ENCODE peak calls at places on chromosomes 5 and 9, in five cellular contexts. G is HepG2, U is H1, I is K562, O is GM12878. S is an unnamed sample.

GRCh38 chr9:84436386-84437114 is 96.0 kb upstream of the SLC28A3 start:
- DNase-seq in G (no peak), U (no peak), I (no peak), O (no peak), S (no peak)

GRCh38 chr5:78653969-78654368 is 5.4 kb upstream of the LHFPL2 start:
- DNase-seq in I (no peak), G (no peak), O (no peak), U (no peak), S (no peak)

GRCh38 chr9:86342269-86342668 is 11.9 kb downstream of the TUT7 start:
- DNase-seq in O (no peak), G (no peak), I (no peak), U (no peak), S (no peak)

GRCh38 chr9:20382460-20383071 is 239.7 kb downstream of the MLLT3 start:
- DNase-seq in U (no peak), O (no peak), I (no peak), G (peak; percentile 74), S (peak; percentile 17)

GRCh38 chr5:163339148-163339547 is 98.2 kb upstream of the CCNG1 start:
- DNase-seq in U (no peak), I (no peak), O (no peak), G (no peak), S (no peak)

GRCh38 chr5:151694035-151694485 is 7.3 kb upstream of the SPARC start:
- DNase-seq in I (no peak), G (peak; percentile 97), O (no peak), U (no peak), S (no peak)

GRCh38 chr9:37904647-37905505 is 949 bp upstream of the SLC25A51 start:
- DNase-seq in O (no peak), I (peak; percentile 54), U (no peak), G (no peak), S (no peak)

GRCh38 chr9:103942171-103942570 is 151.9 kb upstream of the SMC2 start:
- DNase-seq in O (no peak), U (no peak), I (no peak), G (no peak), S (no peak)

GRCh38 chr9:967851-968641 is 8.4 kb upstream of the DMRT3 start:
- DNase-seq in U (no peak), I (no peak), G (no peak), O (no peak), S (no peak)

GRCh38 chr9:126975327-126976059 is 60.9 kb downstream of the RALGPS1 start:
- DNase-seq in G (no peak), I (no peak), U (no peak), O (no peak), S (no peak)

GRCh38 chr9:77013186-77013931 is 6.1 kb upstream of the FOXB2 start:
- DNase-seq in I (no peak), O (no peak), G (no peak), U (no peak), S (no peak)

DNA sequence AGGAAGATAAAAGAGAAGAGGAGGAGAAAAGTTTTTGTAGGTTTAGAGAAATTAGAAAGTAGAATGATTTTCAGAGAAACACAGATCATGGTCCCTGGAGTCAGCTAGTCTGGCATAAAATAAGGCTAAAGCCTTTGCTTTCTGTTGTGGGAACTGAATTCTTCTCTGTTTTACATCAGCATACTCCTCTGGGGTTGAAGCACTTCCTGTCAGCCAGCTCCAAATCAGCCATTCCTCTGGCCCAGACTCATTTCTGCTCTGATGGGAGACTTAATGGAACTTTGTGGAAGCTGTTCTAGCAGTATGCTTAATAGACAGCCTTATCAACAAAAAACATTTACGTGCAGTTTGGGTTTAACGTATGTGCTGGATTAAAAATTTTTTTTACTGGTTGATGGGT is 143.2 kb downstream of the HMHB1 start:
- DNase-seq in I (no peak), O (no peak), U (no peak), G (no peak), S (no peak)
- TF ChIP-seq CHD2 in I (no peak), O (no peak), U (no peak), G (no peak), S (no peak)

DNA sequence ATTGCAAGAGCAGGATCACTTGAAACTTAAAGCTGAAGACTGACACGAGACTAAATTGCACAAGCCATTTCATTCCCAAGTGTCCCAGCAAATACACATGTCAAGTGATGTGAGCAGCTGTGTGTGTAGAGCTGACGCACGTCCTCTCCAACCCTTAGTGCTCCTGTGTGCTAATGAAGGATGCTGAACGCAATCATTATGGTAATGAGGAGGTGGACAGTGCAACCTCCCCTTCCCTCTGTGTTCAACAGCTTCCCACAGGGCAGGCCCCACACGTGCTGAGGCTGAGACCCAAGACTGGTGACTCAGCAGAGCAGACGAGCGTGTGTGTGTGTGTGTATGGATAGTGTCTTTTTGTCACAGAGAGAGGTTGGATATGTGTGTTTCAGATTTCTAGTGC is 702.1 kb downstream of the SEMA5A start:
- DNase-seq in U (no peak), G (no peak), O (no peak), I (no peak), S (no peak)
- TF ChIP-seq CEBPB in U (no peak), G (no peak), O (no peak), I (no peak), S (no peak)

GRCh38 chr9:136049451-136050265 is 45.4 kb downstream of the NACC2 start:
- DNase-seq in G (no peak), O (no peak), U (no peak), I (no peak), S (no peak)
- TF ChIP-seq CHD2 in G (no peak), O (no peak), U (no peak), I (no peak), S (no peak)

GRCh38 chr9:131732061-131732526 is 7.8 kb downstream of the RAPGEF1 start:
- DNase-seq in O (no peak), U (no peak), I (no peak), G (peak; percentile 59), S (no peak)
- TF ChIP-seq CEBPB in O (no peak), U (no peak), I (no peak), G (peak; percentile 64), S (no peak)

S was measured in A549.